ENCODE peak calls at places on chromosome 10, in five cellular contexts. G is M059J; D is activated effector memory CD4-positive, alpha-beta T cell treated with anti-CD3 and anti-CD28 coated beads, Interleukin-2, amount 50 U/mL, for 16 hours; M is NCI-H524; I is left kidney. P is an unnamed sample.

GRCh38 chr10:88728107-88728763 is 22.2 kb downstream of the LIPK start:
- DNase-seq in I (no peak), G (no peak), M (no peak), D (peak), P (no peak)

GRCh38 chr10:104038958-104039752 is 46.5 kb downstream of the COL17A1 start:
- DNase-seq in D (no peak), G (no peak), M (no peak), I (no peak), P (no peak)

GRCh38 chr10:70430489-70431445 is 10.7 kb downstream of the NODAL start:
- DNase-seq in I (peak), M (no peak), G (peak), D (peak), P (no peak)

GRCh38 chr10:69057261-69057950 is 30.5 kb upstream of the SRGN start:
- DNase-seq in I (no peak), G (no peak), D (no peak), M (no peak), P (no peak)

GRCh38 chr10:31923389-31923788 is 5.2 kb downstream of the ARHGAP12 start:
- DNase-seq in G (no peak), D (no peak), M (no peak), I (no peak), P (no peak)

GRCh38 chr10:113978802-113979201 is 64.9 kb upstream of the ADRB1 start:
- DNase-seq in M (no peak), D (no peak), I (no peak), G (no peak), P (no peak)

GRCh38 chr10:60450291-60450690 is 60.6 kb upstream of the ANK3 start:
- DNase-seq in G (no peak), D (no peak), I (no peak), M (no peak), P (no peak)

GRCh38 chr10:13592306-13592705 is 5.5 kb downstream of the PRPF18 start:
- DNase-seq in M (no peak), I (no peak), G (no peak), D (no peak), P (no peak)

GRCh38 chr10:128571745-128572144 is 445.5 kb upstream of the MKI67 start:
- DNase-seq in D (no peak), I (peak), M (no peak), G (no peak), P (no peak)

GRCh38 chr10:129963831-129964501 is at the start of gene EBF3:
- DNase-seq in I (peak), M (peak), D (peak), G (no peak), P (peak)